ENCODE peak calls at places on chromosomes 2 and 18, in nine cellular contexts. Y is endothelial cell; H is mesendoderm; T is cardiac fibroblast; O is GM12864; M is A549; J is RWPE1; B is left cardiac atrium; U is activated CD4-positive, alpha-beta T cell treated with anti-CD3 and anti-CD28 coated beads, Interleukin-2, amount 10 ng/mL, durations not matched to agents 7 days and 5 days. Q is an unnamed sample.

GRCh38 chr2:208245746-208246145 is 9.1 kb downstream of the IDH1 start:
- DNase-seq in U (no peak), M (no peak), J (no peak), Y (no peak), H (no peak), B (no peak), T (no peak), O (no peak), Q (no peak)

GRCh38 chr2:68282814-68283812 is 30.8 kb upstream of the PPP3R1 start:
- DNase-seq in J (peak; percentile 53), Y (no peak), M (peak; percentile 69), U (peak; percentile 30), O (peak; percentile 36), H (peak; percentile 35), B (no peak), T (peak; percentile 62), Q (peak; percentile 47)

GRCh38 chr2:141517852-141518421 is 612.9 kb downstream of the LRP1B start:
- DNase-seq in B (no peak), T (no peak), M (peak; percentile 69), J (no peak), Y (no peak), U (no peak), O (no peak), H (no peak), Q (no peak)

GRCh38 chr2:171205551-171205950 is 44.9 kb upstream of the TLK1 start:
- DNase-seq in U (no peak), T (no peak), M (no peak), H (no peak), O (no peak), Y (no peak), J (no peak), B (no peak), Q (no peak)

GRCh38 chr2:152126664-152127063 is 27.8 kb upstream of the CACNB4 start:
- DNase-seq in O (no peak), H (no peak), Y (no peak), J (no peak), B (no peak), T (no peak), U (no peak), M (peak; percentile 32), Q (peak; percentile 17)

GRCh38 chr2:26578581-26578980 is 62.6 kb downstream of the CIB4 start:
- DNase-seq in T (no peak), M (no peak), O (no peak), J (no peak), H (no peak), B (peak; percentile 10), U (no peak), Y (no peak), Q (no peak)

GRCh38 chr2:220999351-220999750 is 572.8 kb downstream of the EPHA4 start:
- DNase-seq in O (no peak), B (no peak), T (no peak), U (no peak), Y (no peak), H (no peak), J (no peak), M (no peak), Q (no peak)

GRCh38 chr2:12303181-12304030 is 413.3 kb upstream of the TRIB2 start:
- DNase-seq in B (no peak), Y (no peak), H (no peak), M (no peak), U (peak; percentile 27), O (no peak), T (peak; percentile 95), J (peak; percentile 25), Q (peak; percentile 100)

GRCh38 chr18:22977847-22978701 is 44.9 kb downstream of the RBBP8 start:
- DNase-seq in M (peak; percentile 43), U (no peak), T (peak; percentile 82), O (no peak), J (peak; percentile 62), B (no peak), H (no peak), Y (no peak), Q (peak; percentile 74)

GRCh38 chr2:235896061-235896460 is 272.1 kb downstream of the GBX2 start:
- DNase-seq in J (no peak), H (no peak), Y (no peak), U (no peak), T (no peak), M (no peak), B (no peak), O (no peak), Q (no peak)

GRCh38 chr2:120013569-120014223 is 819 bp downstream of the EPB41L5 start:
- DNase-seq in T (no peak), J (peak; percentile 43), M (no peak), H (no peak), B (no peak), Y (no peak), O (no peak), U (no peak), Q (no peak)

GRCh38 chr2:76275788-76276187 is 565.1 kb upstream of the GCFC2 start:
- DNase-seq in T (no peak), O (no peak), B (no peak), Y (no peak), J (no peak), U (no peak), M (no peak), H (no peak), Q (no peak)

GRCh38 chr2:64666810-64667438 is 13.2 kb upstream of the SERTAD2 start:
- DNase-seq in T (peak; percentile 47), Y (no peak), U (peak; percentile 18), H (no peak), J (no peak), O (no peak), M (no peak), B (no peak), Q (no peak)

GRCh38 chr2:119681868-119682220 is 2.8 kb downstream of the TMEM177 start:
- DNase-seq in J (no peak), O (no peak), T (no peak), Y (no peak), U (no peak), B (no peak), H (no peak), M (no peak), Q (peak; percentile 45)

GRCh38 chr18:38033282-38033681 is 467.7 kb upstream of the CELF4 start:
- DNase-seq in T (no peak), O (no peak), B (no peak), J (no peak), M (no peak), Y (no peak), U (no peak), H (no peak), Q (no peak)

GRCh38 chr18:48797841-48798255 is 152.9 kb downstream of the SMAD7 start:
- DNase-seq in J (no peak), Y (no peak), H (peak; percentile 81), U (no peak), T (no peak), O (no peak), B (peak; percentile 70), M (no peak), Q (no peak)

GRCh38 chr2:61434314-61434713 is 36.6 kb downstream of the USP34 start:
- DNase-seq in B (no peak), O (no peak), T (peak; percentile 12), J (no peak), Y (no peak), U (no peak), M (no peak), H (no peak), Q (peak; percentile 5)

GRCh38 chr2:127173073-127173472 is 47.0 kb downstream of the CYP27C1 start:
- DNase-seq in H (no peak), Y (no peak), U (no peak), M (no peak), O (no peak), T (peak; percentile 91), B (no peak), J (peak; percentile 66), Q (peak; percentile 46)

GRCh38 chr2:25290811-25291510 is 50.8 kb downstream of the DNMT3A start:
- DNase-seq in Y (no peak), O (no peak), H (no peak), T (peak; percentile 38), B (no peak), U (no peak), J (no peak), M (no peak), Q (no peak)

GRCh38 chr2:213429516-213429915 is 145.3 kb downstream of the SPAG16 start:
- DNase-seq in H (peak; percentile 53), Y (no peak), T (no peak), O (no peak), U (no peak), B (no peak), J (peak; percentile 20), M (no peak), Q (peak; percentile 2)

GRCh38 chr18:79572093-79572780 is 107.4 kb upstream of the CTDP1 start:
- DNase-seq in O (no peak), T (peak; percentile 39), M (no peak), Y (no peak), U (no peak), H (no peak), B (no peak), J (no peak), Q (no peak)

GRCh38 chr18:32919799-32920198 is 147.0 kb upstream of the KLHL14 start:
- DNase-seq in U (no peak), J (peak; percentile 16), B (no peak), T (no peak), M (peak; percentile 38), O (peak; percentile 12), Y (peak; percentile 54), H (peak; percentile 90), Q (peak; percentile 51)

GRCh38 chr2:27901219-27901618 is 10.7 kb downstream of the BABAM2 start:
- DNase-seq in M (no peak), J (no peak), B (no peak), T (no peak), H (no peak), O (no peak), Y (no peak), U (no peak), Q (peak; percentile 53)

GRCh38 chr18:75204978-75205759 is 3.8 kb downstream of the PTGR3 start:
- DNase-seq in Y (peak; percentile 15), O (no peak), U (no peak), B (no peak), J (no peak), M (no peak), H (peak; percentile 37), T (no peak), Q (no peak)

GRCh38 chr2:68434981-68435380 is 32.1 kb downstream of the FBXO48 start:
- DNase-seq in M (peak; percentile 19), O (no peak), H (no peak), T (no peak), U (no peak), Y (no peak), B (no peak), J (no peak), Q (peak; percentile 41)

GRCh38 chr2:15142069-15142689 is 419.0 kb downstream of the NBAS start:
- DNase-seq in M (no peak), J (peak; percentile 57), U (peak; percentile 79), Y (peak; percentile 23), T (no peak), O (peak; percentile 98), B (no peak), H (peak; percentile 90), Q (peak; percentile 81)

GRCh38 chr2:177072069-177072468 is 140.5 kb upstream of the HNRNPA3 start:
- DNase-seq in H (no peak), M (no peak), T (no peak), O (no peak), Y (no peak), B (no peak), J (no peak), U (no peak), Q (no peak)

GRCh38 chr2:26619096-26619495 is 22.1 kb downstream of the CIB4 start:
- DNase-seq in B (no peak), J (no peak), M (no peak), U (no peak), T (no peak), H (no peak), O (no peak), Y (no peak), Q (no peak)

GRCh38 chr18:21243041-21243431 is 1.0 kb downstream of the GREB1L start:
- DNase-seq in B (no peak), O (no peak), Y (peak; percentile 28), H (peak; percentile 26), U (no peak), J (no peak), M (peak; percentile 11), T (no peak), Q (no peak)

GRCh38 chr2:215556979-215557378 is 121.1 kb upstream of the FN1 start:
- DNase-seq in Y (no peak), M (peak; percentile 9), T (peak; percentile 67), J (no peak), H (no peak), U (no peak), B (no peak), O (no peak), Q (peak; percentile 28)

GRCh38 chr2:189658808-189659207 is 2.5 kb upstream of the ASNSD1 start:
- DNase-seq in M (no peak), J (no peak), O (no peak), B (no peak), T (no peak), U (no peak), Y (no peak), H (no peak), Q (no peak)